ENCODE peak calls at places on chromosomes 2 and 18, in eight cellular contexts. H is activated T-cell treated with anti-CD3 and anti-CD28 coated beads, Interleukin-2, amount 50 U/mL, for 1 hour; Y is foreskin melanocyte; Z is NCI-H1694 treated with DMSO at 0.1 percent for 48 hours; M is mesothelial cell of epicardium; U is activated T-helper 1 cell treated with Interleukin-2 at 50 U/mL for 16 hours; K is stimulated activated CD8-positive, alpha-beta memory T cell treated with anti-CD3 and anti-CD28 coated beads, Interleukin-12 subunit alpha, Interleukin-12 subunit beta, amount 100 ng/mL, for 1 hour; N is amniotic stem cell. G is an unnamed sample.

GRCh38 chr2:138356178-138356577 is 145.4 kb upstream of the SPOPL start:
- DNase-seq in Y (peak; percentile 28), N (no peak), H (no peak), M (no peak), Z (no peak), K (no peak), U (no peak), G (no peak)

GRCh38 chr2:24771905-24772586 is 21.1 kb downstream of the PTRHD1 start:
- DNase-seq in N (no peak), H (no peak), Y (no peak), U (no peak), M (no peak), Z (no peak), K (no peak), G (no peak)

GRCh38 chr18:3453540-3454364 is 3.8 kb downstream of the TGIF1 start:
- DNase-seq in K (no peak), N (peak; percentile 90), Y (peak; percentile 96), M (no peak), U (no peak), H (peak; percentile 24), Z (no peak), G (no peak)

GRCh38 chr2:8743261-8743660 is 61.4 kb downstream of the ID2 start:
- DNase-seq in N (no peak), Y (no peak), M (no peak), K (no peak), H (no peak), Z (no peak), U (no peak), G (no peak)

GRCh38 chr2:227865281-227865680 is 6.2 kb upstream of the DAW1 start:
- DNase-seq in K (no peak), Y (no peak), N (no peak), U (no peak), M (no peak), H (no peak), Z (no peak), G (no peak)

GRCh38 chr2:23706613-23707078 is 220.3 kb downstream of the ATAD2B start:
- DNase-seq in M (no peak), Y (no peak), H (no peak), K (no peak), U (no peak), N (no peak), Z (no peak), G (no peak)

GRCh38 chr2:102703748-102704147 is 58.1 kb upstream of the TMEM182 start:
- DNase-seq in N (no peak), K (no peak), U (no peak), Y (no peak), Z (peak; percentile 7), H (no peak), M (no peak), G (no peak)

GRCh38 chr2:71935291-71935848 is 212.3 kb downstream of the CYP26B1 start:
- DNase-seq in Z (no peak), H (no peak), M (no peak), K (no peak), N (no peak), U (no peak), Y (no peak), G (peak; percentile 33)